ENCODE peak calls at places on chromosomes 7 and 10, in six cellular contexts. K is astrocyte of the spinal cord, G is kidney, H is GM13977, L is heart right ventricle, U is coronary artery. V is an unnamed sample.

GRCh38 chr10:110497438-110498086 is at the start of gene DUSP5:
- DNase-seq in H (peak), G (peak), U (peak), K (peak), L (peak), V (peak)

GRCh38 chr7:29320577-29320976 is 126.0 kb downstream of the CHN2 start:
- DNase-seq in H (no peak), K (no peak), G (no peak), L (no peak), U (no peak), V (no peak)

GRCh38 chr10:89332092-89332633 is 4.4 kb downstream of the IFIT3 start:
- DNase-seq in G (no peak), U (no peak), L (no peak), H (peak), K (peak), V (no peak)

GRCh38 chr7:98128346-98128745 is 21.7 kb downstream of the LMTK2 start:
- DNase-seq in U (no peak), G (no peak), H (no peak), L (no peak), K (no peak), V (peak)

GRCh38 chr7:55021951-55022617 is 3.3 kb downstream of the EGFR start:
- DNase-seq in L (no peak), H (no peak), U (no peak), G (no peak), K (peak), V (no peak)

GRCh38 chr7:2116086-2116810 is 116.5 kb downstream of the MAD1L1 start:
- DNase-seq in G (no peak), H (no peak), U (no peak), L (peak), K (peak), V (no peak)

GRCh38 chr7:85806321-85806720 is 619.5 kb upstream of the SEMA3D start:
- DNase-seq in H (no peak), L (no peak), U (no peak), K (no peak), G (no peak), V (no peak)

GRCh38 chr7:108331971-108332370 is 124.3 kb downstream of the NRCAM start:
- DNase-seq in G (no peak), L (no peak), K (no peak), U (no peak), H (no peak), V (no peak)

GRCh38 chr10:75773139-75773801 is 341.8 kb downstream of the LRMDA start:
- DNase-seq in K (peak), U (no peak), H (no peak), L (no peak), G (no peak), V (no peak)

GRCh38 chr7:50304158-50304910 is at the start of gene IKZF1:
- DNase-seq in G (peak), K (no peak), L (peak), H (peak), U (no peak), V (no peak)

GRCh38 chr10:113301342-113301984 is 251.4 kb upstream of the HABP2 start:
- DNase-seq in G (no peak), H (no peak), K (no peak), L (no peak), U (no peak), V (no peak)

GRCh38 chr7:111895049-111895448 is 311.1 kb downstream of the DOCK4 start:
- DNase-seq in U (no peak), H (no peak), K (no peak), G (no peak), L (no peak), V (no peak)

GRCh38 chr7:78221961-78222751 is 423.6 kb downstream of the PHTF2 start:
- DNase-seq in L (no peak), U (no peak), K (no peak), G (no peak), H (no peak), V (no peak)

GRCh38 chr10:74310652-74311257 is 159.7 kb downstream of the ADK start:
- DNase-seq in K (peak), H (no peak), L (no peak), G (no peak), U (no peak), V (no peak)

GRCh38 chr7:26444554-26444953 is 152.9 kb downstream of the SNX10 start:
- DNase-seq in L (no peak), H (no peak), G (no peak), U (no peak), K (no peak), V (no peak)

GRCh38 chr7:155388561-155388960 is 69.4 kb upstream of the EN2 start:
- DNase-seq in L (no peak), K (no peak), H (no peak), U (no peak), G (no peak), V (no peak)

GRCh38 chr10:2023687-2024086 is 286.4 kb upstream of the ADARB2 start:
- DNase-seq in H (no peak), G (no peak), K (no peak), L (no peak), U (no peak), V (no peak)

GRCh38 chr7:134293029-134293740 is 23.5 kb downstream of the SLC35B4 start:
- DNase-seq in K (no peak), L (no peak), H (peak), U (no peak), G (no peak), V (no peak)

GRCh38 chr7:28747404-28747803 is 210.7 kb downstream of the TRIL start:
- DNase-seq in H (no peak), U (no peak), G (no peak), K (no peak), L (no peak), V (no peak)

DNA sequence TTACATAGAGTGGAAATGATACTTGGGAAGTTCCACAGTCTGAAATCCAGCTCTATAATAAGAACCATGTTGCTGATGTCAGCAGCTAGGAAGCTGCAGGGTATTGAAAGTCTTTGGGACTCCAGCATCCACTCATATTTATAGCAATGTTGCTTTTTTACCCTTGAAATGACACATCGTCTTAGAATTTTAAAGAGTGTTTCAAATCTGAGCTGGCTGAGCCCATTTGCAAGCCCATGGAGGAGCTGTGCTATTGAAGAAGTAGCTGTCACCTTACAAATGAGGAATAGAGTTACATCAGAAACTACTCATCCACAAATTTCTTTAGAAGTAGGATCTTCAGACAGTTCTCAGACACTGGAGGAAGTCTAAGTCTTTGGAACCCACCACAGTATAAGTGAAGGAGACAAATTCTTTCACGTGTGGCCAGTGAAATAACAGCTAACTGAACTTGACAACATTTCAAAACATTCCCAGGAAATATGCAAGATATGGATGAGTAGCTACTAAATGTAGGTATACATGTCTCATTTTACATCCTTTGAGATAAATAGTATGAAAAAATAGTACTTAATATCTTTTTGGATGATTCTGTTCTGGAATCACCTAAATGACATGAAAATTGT is 203.6 kb downstream of the ZNF365 start:
- DNase-seq in G (no peak), H (no peak), U (no peak), K (peak), L (no peak), V (no peak)
- TF ChIP-seq CTCF in G (no peak), H (no peak), U (no peak), K (no peak), L (no peak), V (no peak)

DNA sequence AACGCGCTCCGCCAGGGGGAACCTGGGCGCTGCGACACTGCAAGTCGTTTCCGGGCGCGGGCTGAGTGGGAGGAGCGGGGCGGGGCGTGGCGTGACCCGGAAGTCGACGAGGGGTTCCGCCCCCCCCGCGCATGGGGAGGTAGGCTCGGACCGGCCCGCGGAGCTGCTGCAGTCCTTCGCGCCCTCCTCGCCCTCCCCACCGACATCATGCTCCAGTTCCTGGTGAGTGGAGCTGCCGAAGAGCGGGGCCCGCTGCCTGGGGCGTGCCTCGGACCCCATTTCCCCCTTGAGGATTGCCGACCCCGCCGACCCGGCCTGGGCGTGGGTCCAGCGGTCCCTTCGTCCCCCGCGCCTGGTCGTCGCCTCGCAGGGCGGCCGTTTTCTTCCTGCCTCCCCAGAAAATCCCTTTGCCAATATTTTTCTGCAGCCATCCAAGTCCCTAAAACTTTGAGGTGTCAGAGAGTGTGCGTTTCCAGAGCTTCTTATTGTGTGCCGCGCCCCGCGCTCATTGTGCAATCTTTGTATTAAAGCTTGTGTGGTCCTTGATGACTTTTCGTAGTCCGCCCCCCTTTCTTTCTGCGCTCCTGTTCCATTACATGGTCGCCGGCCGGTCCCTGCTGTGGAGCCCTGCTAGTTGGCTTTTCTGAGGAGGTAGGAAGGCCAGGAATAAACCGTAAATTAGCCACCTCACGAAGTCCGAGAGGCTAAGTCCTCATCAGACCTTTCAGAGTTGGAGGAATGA is at the start of gene STMP1:
- DNase-seq in H (peak), U (peak), L (peak), G (peak), K (peak), V (peak)
- TF ChIP-seq CTCF in H (peak), U (peak), L (no peak), G (peak), K (peak), V (peak)

DNA sequence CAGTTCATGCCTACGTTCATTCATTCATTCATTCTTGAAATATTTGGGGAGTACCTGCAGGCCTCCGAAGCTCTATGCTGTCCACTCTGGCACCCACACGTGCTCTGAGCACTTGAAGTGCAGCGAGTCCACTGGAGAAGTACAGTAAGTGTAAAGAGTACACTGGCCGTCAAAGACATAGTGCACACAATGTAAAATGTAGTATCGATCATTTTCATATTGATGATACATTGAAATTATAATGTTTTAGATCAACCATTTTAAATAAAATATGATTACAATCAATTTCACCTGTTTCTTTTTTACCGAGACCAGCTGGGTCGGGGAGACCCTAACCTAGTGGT is 37.0 kb upstream of the PURB start:
- DNase-seq in H (no peak), U (no peak), K (no peak), L (no peak), G (no peak), V (no peak)
- TF ChIP-seq CTCF in H (no peak), U (no peak), K (no peak), L (peak), G (no peak), V (no peak)

DNA sequence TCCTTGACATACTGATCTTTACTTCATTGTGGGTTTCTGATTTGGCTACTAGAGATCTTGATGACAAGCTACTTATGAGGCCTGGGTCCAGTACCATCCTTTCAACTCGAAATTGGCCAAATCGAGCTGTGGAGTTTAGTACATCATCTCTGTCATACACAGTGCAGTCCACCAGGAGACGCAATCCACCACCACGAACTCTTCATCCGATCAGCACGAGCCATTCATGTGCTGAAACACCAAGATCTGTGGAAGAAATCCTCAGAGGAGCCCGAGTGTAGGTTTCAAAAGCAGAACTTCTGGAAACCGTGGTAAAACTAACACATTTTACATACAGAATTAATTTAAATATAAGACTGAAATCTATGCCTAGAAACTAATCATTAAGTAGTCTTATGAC is 14.2 kb downstream of the DNAJC9 start:
- DNase-seq in U (no peak), G (no peak), K (no peak), H (no peak), L (no peak), V (no peak)
- TF ChIP-seq CTCF in U (no peak), G (no peak), K (peak), H (no peak), L (no peak), V (peak)

DNA sequence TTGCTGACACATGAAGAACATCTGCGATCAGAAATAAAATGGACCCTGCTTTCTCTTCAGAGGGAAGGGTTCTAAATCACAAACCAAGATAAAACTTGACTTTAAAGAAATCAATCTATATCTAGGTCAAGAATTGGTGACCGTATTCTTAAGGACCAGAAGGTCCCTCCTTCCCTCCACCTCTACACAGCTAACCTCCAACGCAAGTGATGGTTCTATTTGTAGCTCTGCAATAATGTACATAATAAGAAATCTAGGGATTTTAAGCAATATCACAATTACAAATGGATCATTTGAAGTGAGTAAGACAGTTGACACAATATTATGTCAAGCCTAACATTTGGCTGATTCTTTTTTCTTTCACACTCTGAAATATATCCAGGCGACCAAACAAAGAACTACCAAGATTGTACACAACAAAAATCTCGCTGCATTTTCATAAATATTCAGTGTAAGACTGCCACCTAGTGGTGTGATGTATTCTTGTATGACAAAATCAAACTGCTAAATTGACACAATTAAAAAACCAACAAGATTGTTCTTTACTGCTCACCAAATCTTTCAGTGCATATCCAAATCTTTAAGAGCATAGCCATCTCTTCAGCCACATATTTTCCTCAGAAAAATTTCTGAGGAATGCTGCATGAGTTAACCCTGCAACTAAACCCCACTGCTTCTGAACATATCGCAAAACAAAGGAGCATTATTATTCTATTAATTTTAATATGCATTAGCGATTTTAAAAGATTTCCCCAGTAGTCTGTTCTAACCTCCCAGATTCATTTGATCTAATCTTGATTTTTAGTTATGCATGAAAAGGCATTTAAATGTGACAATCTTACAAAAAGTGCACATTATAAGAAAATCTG is 44.5 kb downstream of the ICA1 start:
- DNase-seq in G (no peak), U (no peak), K (peak), L (no peak), H (peak), V (no peak)
- TF ChIP-seq CTCF in G (peak), U (peak), K (peak), L (peak), H (peak), V (peak)